ENCODE peak calls at places on chromosomes 4 and X, in ten cellular contexts. U is CD4-positive, alpha-beta T cell; S is activated CD4-positive, CD25-positive, alpha-beta regulatory T cell treated with anti-CD3 and anti-CD28 coated beads, Interleukin-2, amount 50 U/mL, for 72 hours; D is stimulated activated CD4-positive, alpha-beta T cell treated with anti-CD3 and anti-CD28 coated beads, Interleukin-12 subunit alpha, Interleukin-12 subunit beta, amount 100 ng/mL, for 24 hours; B is H54; P is LoVo; F is GDM1; J is type B pancreatic cell; Q is CD4-positive, alpha-beta memory T cell; W is WTC11. A is an unnamed sample.

GRCh38 chr4:77052352-77052751 is 23.4 kb downstream of the CCNI start:
- DNase-seq in U (peak), S (peak), D (peak), B (no peak), P (no peak), F (peak), J (no peak), Q (no peak), W (peak), A (peak)

GRCh38 chrX:38006283-38006682 is at the start of gene SYTL5:
- DNase-seq in U (no peak), S (no peak), D (no peak), B (no peak), P (peak), F (no peak), J (no peak), Q (no peak), W (no peak), A (no peak)

GRCh38 chrX:24341795-24342194 is 18.6 kb upstream of the SUPT20HL1 start:
- DNase-seq in U (no peak), S (no peak), D (no peak), B (no peak), P (no peak), F (no peak), J (no peak), Q (no peak), W (no peak), A (no peak)

GRCh38 chrX:15680401-15680800 is 15.8 kb upstream of the CLTRN start:
- DNase-seq in U (no peak), S (no peak), D (no peak), B (no peak), P (no peak), F (no peak), J (no peak), Q (no peak), W (no peak), A (no peak)

GRCh38 chrX:19443886-19444530 is 71.3 kb downstream of the MAP3K15 start:
- DNase-seq in U (no peak), S (no peak), D (no peak), B (no peak), P (no peak), F (no peak), J (no peak), Q (no peak), W (no peak), A (no peak)

GRCh38 chr4:118942465-118942864 is 53.8 kb downstream of the SYNPO2 start:
- DNase-seq in U (no peak), S (no peak), D (no peak), B (no peak), P (peak), F (no peak), J (no peak), Q (no peak), W (no peak), A (no peak)

GRCh38 chrX:39903937-39904336 is 193.8 kb downstream of the BCOR start:
- DNase-seq in U (no peak), S (no peak), D (no peak), B (peak), P (peak), F (no peak), J (no peak), Q (no peak), W (no peak), A (no peak)

GRCh38 chr4:53061467-53061866 is 199.3 kb downstream of the RASL11B start:
- DNase-seq in U (no peak), S (no peak), D (no peak), B (no peak), P (no peak), F (no peak), J (no peak), Q (no peak), W (no peak), A (no peak)

GRCh38 chr4:114562176-114562904 is 36.3 kb upstream of the UGT8 start:
- DNase-seq in U (no peak), S (no peak), D (no peak), B (no peak), P (peak), F (no peak), J (no peak), Q (no peak), W (no peak), A (no peak)

GRCh38 chrX:34126011-34126410 is 6.1 kb downstream of the FAM47A start:
- DNase-seq in U (no peak), S (no peak), D (no peak), B (no peak), P (no peak), F (no peak), J (no peak), Q (no peak), W (no peak), A (no peak)

GRCh38 chr4:105714071-105714521 is 5.5 kb downstream of the GSTCD start:
- DNase-seq in U (no peak), S (no peak), D (no peak), B (no peak), P (no peak), F (peak), J (no peak), Q (no peak), W (no peak), A (no peak)

GRCh38 chrX:149630681-149631292 is 805 bp downstream of the TMEM185A start:
- DNase-seq in U (no peak), S (no peak), D (no peak), B (peak), P (peak), F (no peak), J (no peak), Q (no peak), W (no peak), A (no peak)

GRCh38 chr4:3291411-3291968 is 1.3 kb upstream of the RGS12 start:
- DNase-seq in U (no peak), S (no peak), D (no peak), B (no peak), P (peak), F (no peak), J (peak), Q (no peak), W (peak), A (no peak)

GRCh38 chrX:112761239-112762207 is 79.1 kb downstream of the AMOT start:
- DNase-seq in U (no peak), S (no peak), D (no peak), B (no peak), P (no peak), F (no peak), J (no peak), Q (no peak), W (no peak), A (no peak)

GRCh38 chrX:56397636-56398035 is 165.5 kb downstream of the KLF8 start:
- DNase-seq in U (no peak), S (no peak), D (no peak), B (no peak), P (no peak), F (no peak), J (no peak), Q (peak), W (no peak), A (peak)

GRCh38 chrX:13050151-13050550 is 5.7 kb upstream of the FAM9C start:
- DNase-seq in U (no peak), S (no peak), D (no peak), B (no peak), P (no peak), F (no peak), J (no peak), Q (no peak), W (no peak), A (no peak)

GRCh38 chr4:89055157-89056080 is 1.6 kb downstream of the FAM13A start:
- DNase-seq in U (no peak), S (no peak), D (no peak), B (no peak), P (no peak), F (no peak), J (no peak), Q (no peak), W (no peak), A (no peak)